ENCODE peak calls at places on chromosomes 1 and 21, in eight cellular contexts. Y is trophoblast cell, B is OCI-LY7, M is H9, U is endothelial cell of umbilical vein, D is hepatocyte, T is PC-3, X is GM23338. N is an unnamed sample.

GRCh38 chr1:94974824-94975223 is 47.9 kb upstream of the CNN3 start:
- DNase-seq in Y (peak; percentile 41), B (no peak), M (no peak), U (no peak), D (no peak), T (peak; percentile 89), X (no peak), N (no peak)

GRCh38 chr21:34613679-34614442 is 1.1 kb downstream of the RCAN1 start:
- DNase-seq in Y (no peak), B (no peak), M (no peak), U (peak; percentile 18), D (peak; percentile 32), T (peak; percentile 42), X (no peak), N (no peak)

GRCh38 chr1:164875518-164875917 is 316.5 kb downstream of the PBX1 start:
- DNase-seq in Y (no peak), B (no peak), M (no peak), U (no peak), D (no peak), T (no peak), X (no peak), N (no peak)

GRCh38 chr1:212964102-212964501 is 13.8 kb downstream of the VASH2 start:
- DNase-seq in Y (no peak), B (no peak), M (peak; percentile 26), U (no peak), D (no peak), T (no peak), X (no peak), N (no peak)

GRCh38 chr1:92051948-92052347 is 22.2 kb downstream of the EPHX4 start:
- DNase-seq in Y (no peak), B (no peak), M (no peak), U (no peak), D (no peak), T (no peak), X (no peak), N (no peak)

GRCh38 chr1:24391882-24392603 is 21.5 kb downstream of the STPG1 start:
- DNase-seq in Y (no peak), B (peak; percentile 89), M (peak; percentile 86), U (peak; percentile 75), D (peak; percentile 82), T (peak; percentile 79), X (peak; percentile 93), N (peak; percentile 47)

GRCh38 chr1:67646145-67647035 is 38.6 kb upstream of the GADD45A start:
- DNase-seq in Y (no peak), B (no peak), M (no peak), U (peak; percentile 39), D (peak; percentile 56), T (peak; percentile 7), X (no peak), N (no peak)

GRCh38 chr1:54695764-54696163 is 19.9 kb upstream of the TTC4 start:
- DNase-seq in Y (no peak), B (no peak), M (no peak), U (no peak), D (no peak), T (no peak), X (no peak), N (no peak)

GRCh38 chr21:18517905-18518566 is 114.5 kb upstream of the TMPRSS15 start:
- DNase-seq in Y (no peak), B (no peak), M (no peak), U (no peak), D (no peak), T (no peak), X (no peak), N (no peak)

GRCh38 chr1:150765229-150765976 is at the start of gene CTSS:
- DNase-seq in Y (no peak), B (peak; percentile 88), M (no peak), U (peak; percentile 58), D (no peak), T (peak; percentile 16), X (no peak), N (no peak)

GRCh38 chr1:156642265-156643185 is 608 bp downstream of the BCAN start:
- DNase-seq in Y (no peak), B (no peak), M (peak; percentile 57), U (no peak), D (no peak), T (no peak), X (peak; percentile 75), N (no peak)

GRCh38 chr1:17232759-17233661 is 15.9 kb upstream of the PADI3 start:
- DNase-seq in Y (peak; percentile 50), B (no peak), M (no peak), U (peak; percentile 65), D (peak; percentile 59), T (peak; percentile 96), X (no peak), N (no peak)

GRCh38 chr1:6858586-6858985 is 73.3 kb downstream of the CAMTA1 start:
- DNase-seq in Y (no peak), B (no peak), M (no peak), U (no peak), D (no peak), T (no peak), X (no peak), N (no peak)

GRCh38 chr1:150875197-150876110 is 945 bp downstream of the ARNT start:
- DNase-seq in Y (no peak), B (peak; percentile 43), M (no peak), U (no peak), D (peak; percentile 20), T (no peak), X (peak; percentile 12), N (peak; percentile 10)

GRCh38 chr21:40049959-40050290 is 182.7 kb downstream of the PCP4 start:
- DNase-seq in Y (no peak), B (no peak), M (peak; percentile 42), U (no peak), D (no peak), T (no peak), X (peak; percentile 68), N (no peak)

GRCh38 chr21:40051801-40052200 is 184.6 kb downstream of the PCP4 start:
- DNase-seq in Y (no peak), B (no peak), M (no peak), U (no peak), D (no peak), T (no peak), X (no peak), N (no peak)

GRCh38 chr21:40047211-40047610 is 180.0 kb downstream of the PCP4 start:
- DNase-seq in Y (no peak), B (no peak), M (no peak), U (no peak), D (no peak), T (no peak), X (no peak), N (no peak)

GRCh38 chr21:40047993-40048730 is 180.9 kb downstream of the PCP4 start:
- DNase-seq in Y (peak; percentile 40), B (no peak), M (no peak), U (no peak), D (no peak), T (no peak), X (no peak), N (no peak)

DNA sequence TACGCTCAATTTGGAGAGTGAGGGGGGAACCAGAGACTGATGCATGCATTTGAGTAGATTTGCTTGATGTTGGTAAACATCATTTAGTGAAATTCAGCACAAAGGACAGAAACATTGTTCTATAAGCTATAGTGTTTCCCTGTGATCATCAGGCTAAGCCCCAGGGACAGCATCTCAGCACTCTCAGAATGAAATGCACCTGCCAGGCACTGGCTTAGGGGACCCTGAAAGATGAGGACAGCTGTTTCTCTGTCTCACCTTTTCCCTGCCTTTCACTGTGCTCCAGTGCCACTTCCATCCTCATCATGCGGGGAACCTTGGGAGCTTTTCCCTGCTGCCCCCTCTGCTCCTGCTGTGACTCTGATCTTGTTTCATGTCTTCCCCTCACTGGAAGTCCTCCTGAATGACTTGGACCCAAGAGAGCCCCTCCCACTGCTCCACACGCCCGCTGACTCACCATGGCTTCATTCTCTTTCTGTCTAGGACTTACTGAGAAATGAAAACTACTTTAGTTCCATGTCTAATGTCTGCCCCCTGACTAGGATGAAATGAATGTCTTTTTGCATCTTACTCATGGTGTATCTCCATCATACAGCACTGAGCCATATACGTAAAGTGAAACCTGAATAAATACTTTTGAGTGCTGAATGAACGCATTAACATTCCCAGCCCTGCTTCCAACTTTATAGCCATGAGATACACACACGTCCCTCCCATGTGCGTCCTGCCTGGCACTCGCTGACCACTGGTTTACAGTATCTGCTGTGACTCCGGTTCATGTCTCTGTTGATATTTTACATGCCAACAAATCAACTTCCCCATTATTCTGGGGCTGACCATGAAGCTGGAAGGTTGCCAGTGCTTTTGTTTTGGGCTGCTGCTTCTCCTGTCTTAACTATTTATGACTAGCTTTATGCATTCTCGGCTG is 182.1 kb downstream of the PCP4 start:
- DNase-seq in Y (peak; percentile 19), B (no peak), M (no peak), U (no peak), D (peak; percentile 21), T (no peak), X (no peak), N (no peak)
- H3K79me2 ChIP-seq in Y (no peaks in the 10 kb centered on the region), B (no peaks in the 10 kb centered on the region), M (no peaks in the 10 kb centered on the region), U (no peaks in the 10 kb centered on the region), D (no peaks in the 10 kb centered on the region), T (no peaks in the 10 kb centered on the region), X (no peaks in the 10 kb centered on the region), N (no peaks in the 10 kb centered on the region)

DNA sequence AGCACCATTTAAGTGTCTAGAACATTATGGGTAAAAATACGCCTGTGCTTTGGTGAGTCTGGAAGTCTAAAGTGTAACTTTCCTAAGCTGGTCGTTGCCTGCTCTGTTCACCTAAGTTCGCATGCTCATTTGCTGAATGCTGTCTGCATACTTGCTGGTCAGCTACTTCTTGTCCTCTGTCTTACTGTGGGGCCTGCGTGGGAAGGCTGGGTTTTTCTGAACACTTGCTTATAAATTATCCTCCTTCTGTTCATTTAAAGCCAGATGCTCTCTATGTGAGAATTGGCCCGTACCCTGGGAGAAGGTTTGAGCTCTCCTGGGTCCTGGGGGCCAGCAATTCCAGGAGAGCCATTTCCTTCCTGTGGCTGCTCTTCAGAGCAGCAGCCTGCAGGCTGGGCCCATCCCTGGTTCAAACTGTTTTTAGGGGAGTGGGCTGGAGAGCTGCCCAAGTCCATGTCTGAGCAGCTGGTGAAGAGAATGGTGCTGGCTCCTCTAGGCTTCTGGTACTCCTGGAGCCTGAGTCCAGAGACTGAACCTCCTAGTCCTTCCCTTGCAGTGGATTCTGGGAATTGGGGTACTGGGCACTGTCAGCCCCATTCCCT is 75.7 kb downstream of the GALNT2 start:
- DNase-seq in Y (no peak), B (no peak), M (no peak), U (no peak), D (no peak), T (no peak), X (no peak), N (no peak)
- H3K79me2 ChIP-seq in Y (peaks cover 10% of the 10 kb centered on the region), B (peaks cover 39% of the 10 kb centered on the region), M (peaks cover 7% of the 10 kb centered on the region), U (peaks cover 7% of the 10 kb centered on the region), D (peaks cover 94% of the 10 kb centered on the region), T (peaks cover 100% of the 10 kb centered on the region), X (peaks cover 56% of the 10 kb centered on the region), N (peaks cover 21% of the 10 kb centered on the region)

DNA sequence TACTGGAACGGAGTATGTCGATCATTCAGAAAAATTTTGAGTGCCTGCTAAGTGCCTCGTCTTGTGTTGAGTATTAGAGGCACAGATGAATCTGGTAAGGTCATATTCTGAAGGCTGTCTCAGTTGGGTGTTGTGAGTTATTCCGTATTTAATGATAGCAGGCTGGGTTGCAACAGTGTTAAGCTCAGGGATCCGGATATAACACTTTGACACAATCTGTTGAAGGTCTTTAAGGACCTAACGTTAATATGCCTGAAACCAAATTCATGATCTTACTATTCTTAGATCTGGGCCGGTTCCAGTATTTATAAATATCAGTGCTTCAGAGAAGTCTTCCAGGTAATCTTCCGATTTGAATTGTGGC is 555 bp downstream of the PRPF38A start:
- DNase-seq in Y (no peak), B (no peak), M (no peak), U (no peak), D (no peak), T (no peak), X (no peak), N (no peak)
- H3K79me2 ChIP-seq in Y (no peaks in the 10 kb centered on the region), B (peaks cover 69% of the 10 kb centered on the region), M (peaks cover 15% of the 10 kb centered on the region), U (peaks cover 39% of the 10 kb centered on the region), D (peaks cover 29% of the 10 kb centered on the region), T (peaks cover 66% of the 10 kb centered on the region), X (peaks cover 75% of the 10 kb centered on the region), N (peaks cover 44% of the 10 kb centered on the region)

GRCh38 chr1:208237241-208237640 is 6.9 kb downstream of the PLXNA2 start:
- DNase-seq in Y (no peak), B (no peak), M (no peak), U (peak; percentile 66), D (no peak), T (no peak), X (no peak), N (no peak)
- H3K79me2 ChIP-seq in Y (peaks cover 23% of the 10 kb centered on the region), B (no peaks in the 10 kb centered on the region), M (no peaks in the 10 kb centered on the region), U (peaks cover 100% of the 10 kb centered on the region), D (peaks cover 66% of the 10 kb centered on the region), T (peaks cover 57% of the 10 kb centered on the region), X (no peaks in the 10 kb centered on the region), N (no peaks in the 10 kb centered on the region)